ENCODE peak calls at places on chromosomes 1 and 21, in six cellular contexts. U is breast epithelium, Q is esophagus muscularis mucosa, V is K562, X is Panc1, C is endothelial cell of umbilical vein. K is an unnamed sample. For H3K9me3, the result is how much of the 10 kb centered on the place peaks cover.

GRCh38 chr1:3369437-3370076 is 84.9 kb upstream of the ARHGEF16 start:
- DNase-seq in U (no peak), Q (no peak), V (no peak), X (no peak), C (no peak), K (no peak)

GRCh38 chr1:58391056-58391455 is 155.5 kb downstream of the OMA1 start:
- DNase-seq in U (no peak), Q (peak), V (no peak), X (no peak), C (no peak), K (no peak)

GRCh38 chr1:236603896-236604217 is 459 bp downstream of the HEATR1 start:
- DNase-seq in U (no peak), Q (no peak), V (peak), X (no peak), C (no peak), K (no peak)

GRCh38 chr1:3443759-3444697 is 10.4 kb upstream of the ARHGEF16 start:
- DNase-seq in U (no peak), Q (no peak), V (no peak), X (no peak), C (no peak), K (no peak)

GRCh38 chr1:168821434-168821833 is 92.4 kb upstream of the DPT start:
- DNase-seq in U (no peak), Q (no peak), V (no peak), X (no peak), C (no peak), K (no peak)

GRCh38 chr1:241473026-241473425 is 46.5 kb downstream of the FH start:
- DNase-seq in U (no peak), Q (no peak), V (no peak), X (no peak), C (no peak), K (no peak)

GRCh38 chr21:38982096-38982495 is 176.4 kb downstream of the ETS2 start:
- DNase-seq in U (no peak), Q (no peak), V (no peak), X (no peak), C (no peak), K (no peak)

GRCh38 chr21:37450385-37451044 is 83.9 kb downstream of the DYRK1A start:
- DNase-seq in U (no peak), Q (no peak), V (no peak), X (no peak), C (peak), K (no peak)

GRCh38 chr1:13766906-13767564 is 67.0 kb downstream of the PRDM2 start:
- DNase-seq in U (no peak), Q (no peak), V (no peak), X (no peak), C (no peak), K (no peak)

GRCh38 chr1:44423706-44424546 is 18.9 kb downstream of the RNF220 start:
- DNase-seq in U (peak), Q (no peak), V (no peak), X (no peak), C (peak), K (peak)

GRCh38 chr1:228868731-228869024 is 133.4 kb downstream of the RHOU start:
- DNase-seq in U (no peak), Q (no peak), V (no peak), X (no peak), C (no peak), K (no peak)

GRCh38 chr1:26335774-26336476 is 18.0 kb downstream of the CRYBG2 start:
- DNase-seq in U (no peak), Q (no peak), V (no peak), X (no peak), C (no peak), K (no peak)

GRCh38 chr21:30567617-30568016 is 6.5 kb upstream of the KRTAP19-7 start:
- DNase-seq in U (no peak), Q (no peak), V (no peak), X (no peak), C (no peak), K (no peak)

GRCh38 chr21:30561264-30561895 is at the start of gene KRTAP19-7:
- DNase-seq in U (no peak), Q (no peak), V (no peak), X (no peak), C (no peak), K (no peak)

GRCh38 chr21:30563630-30564029 is 2.5 kb upstream of the KRTAP19-7 start:
- DNase-seq in U (no peak), Q (no peak), V (no peak), X (no peak), C (no peak), K (no peak)

GRCh38 chr21:30561957-30562356 is 843 bp upstream of the KRTAP19-7 start:
- DNase-seq in U (no peak), Q (no peak), V (no peak), X (no peak), C (no peak), K (no peak)

GRCh38 chr21:30563072-30563471 is 2.0 kb upstream of the KRTAP19-7 start:
- DNase-seq in U (no peak), Q (no peak), V (no peak), X (no peak), C (no peak), K (no peak)
- H3K9me3 ChIP-seq in U (under half), Q (under half), V (under half), X (under half), C (under half), K (under half)

GRCh38 chr1:77540501-77541161 is 141.8 kb downstream of the ZZZ3 start:
- DNase-seq in U (no peak), Q (no peak), V (no peak), X (no peak), C (no peak), K (no peak)
- TF ChIP-seq POLR2AphosphoS5 in U (no peak), Q (no peak), V (no peak), X (no peak), C (no peak), K (no peak)

GRCh38 chr1:182525342-182525741 is 63.7 kb downstream of the RNASEL start:
- DNase-seq in U (no peak), Q (no peak), V (no peak), X (no peak), C (no peak), K (no peak)

DNA sequence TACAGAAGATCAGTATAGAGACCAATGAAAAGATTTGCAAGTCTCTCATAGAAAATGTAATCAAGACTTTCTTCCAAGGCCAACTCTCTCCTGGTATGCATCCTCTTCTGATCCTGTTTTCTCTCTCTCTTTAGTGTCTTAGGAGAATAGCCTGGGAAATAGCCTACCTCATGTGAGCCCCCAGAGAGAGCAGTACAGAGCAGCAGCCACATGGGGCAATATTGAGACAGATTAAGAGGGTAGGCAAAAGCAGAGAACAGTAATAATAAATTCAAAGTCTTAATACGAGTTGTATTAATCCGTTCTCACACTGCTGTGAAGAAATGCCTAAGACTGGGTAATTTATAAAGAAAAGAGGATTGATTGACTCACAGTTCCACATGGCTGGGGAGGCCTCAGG is 61.4 kb downstream of the RNASEL start:
- DNase-seq in U (no peak), Q (no peak), V (no peak), X (no peak), C (no peak), K (no peak)
- H3K9me3 ChIP-seq in U (under half), Q (under half), V (under half), X (under half), C (under half), K (under half)

DNA sequence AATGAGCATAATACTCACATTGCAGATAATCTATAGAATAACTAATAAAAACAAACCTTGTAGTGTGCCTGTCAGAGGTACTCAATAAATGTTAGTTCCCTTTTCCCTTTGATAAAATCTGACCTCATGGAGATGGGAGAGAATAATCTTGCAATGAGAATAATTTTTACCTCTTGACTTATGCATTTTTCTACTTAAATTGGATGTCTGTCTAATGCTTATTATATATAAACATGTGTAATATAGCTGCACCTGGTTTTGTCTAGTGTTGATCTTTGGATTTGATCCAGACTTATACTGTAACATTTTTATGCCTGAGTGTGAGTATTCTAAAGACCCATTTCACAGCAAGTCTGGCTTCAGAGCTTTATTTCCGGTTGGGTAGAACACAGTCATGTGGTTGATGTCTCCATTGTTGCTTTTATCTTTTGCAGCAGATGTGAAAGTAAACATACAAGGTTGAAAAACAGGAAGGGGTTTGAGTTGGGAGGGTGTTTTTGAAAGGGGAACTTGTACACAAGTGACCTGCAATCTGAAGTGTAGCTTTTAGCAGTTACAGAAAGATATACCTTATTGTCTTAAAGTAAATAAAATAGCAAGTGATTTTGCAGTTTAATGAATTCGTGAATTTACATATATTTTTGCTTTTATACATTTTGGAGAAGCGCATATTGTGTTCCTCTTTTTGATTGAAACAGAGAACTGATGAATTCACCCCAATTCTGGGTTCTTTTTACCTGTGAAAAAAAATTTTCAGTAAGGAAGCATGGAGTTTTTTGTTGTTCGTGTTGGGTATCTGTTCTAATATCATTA is 12.5 kb downstream of the EPB41 start:
- DNase-seq in U (no peak), Q (no peak), V (peak), X (no peak), C (peak), K (no peak)
- TF ChIP-seq POLR2AphosphoS5 in U (no peak), Q (no peak), V (peak), X (no peak), C (peak), K (no peak)

GRCh38 chr21:35770101-35770945 is 290.0 kb downstream of the SETD4 start:
- DNase-seq in U (no peak), Q (peak), V (no peak), X (no peak), C (no peak), K (no peak)
- H3K9me3 ChIP-seq in U (under half), Q (under half), V (under half), X (under half), C (under half), K (under half)

GRCh38 chr1:52692697-52693096 is 5.5 kb downstream of the COA7 start:
- DNase-seq in U (no peak), Q (no peak), V (no peak), X (no peak), C (no peak), K (no peak)
- TF ChIP-seq POLR2AphosphoS5 in U (no peak), Q (no peak), V (no peak), X (no peak), C (no peak), K (no peak)

GRCh38 chr1:175922254-175922881 is 179.0 kb upstream of the TNR start:
- DNase-seq in U (no peak), Q (no peak), V (no peak), X (no peak), C (no peak), K (no peak)
- H3K9me3 ChIP-seq in U (under half), Q (under half), V (under half), X (under half), C (under half), K (under half)

K was measured in transverse colon.